ENCODE peak calls at places on chromosomes 7 and 10, in eight cellular contexts. One of them, this sample, is unnamed.

GRCh38 chr7:148940702-148941597 is 56.9 kb upstream of the EZH2 start:
- DNase-seq in HCT116: peak; percentile 82
- DNase-seq in IMR-90: peak; percentile 91
- DNase-seq in stomach: peak; percentile 80
- DNase-seq in aorta: peak; percentile 91
- DNase-seq in heart left ventricle: peak; percentile 80
- DNase-seq in BE2C: peak; percentile 83
- DNase-seq in tibial artery: peak; percentile 80
- DNase-seq in this sample: peak; percentile 83

GRCh38 chr10:51521605-51522004 is 177.8 kb downstream of the CSTF2T start:
- DNase-seq in HCT116: no peak
- DNase-seq in IMR-90: no peak
- DNase-seq in stomach: no peak
- DNase-seq in aorta: no peak
- DNase-seq in heart left ventricle: no peak
- DNase-seq in BE2C: no peak
- DNase-seq in tibial artery: no peak
- DNase-seq in this sample: no peak

GRCh38 chr7:24894670-24895221 is 85.2 kb downstream of the OSBPL3 start:
- DNase-seq in HCT116: no peak
- DNase-seq in IMR-90: no peak
- DNase-seq in stomach: no peak
- DNase-seq in aorta: no peak
- DNase-seq in heart left ventricle: no peak
- DNase-seq in BE2C: peak; percentile 44
- DNase-seq in tibial artery: no peak
- DNase-seq in this sample: no peak

GRCh38 chr10:65571011-65571570 is 1354.7 kb upstream of the LRRTM3 start:
- DNase-seq in HCT116: peak; percentile 35
- DNase-seq in IMR-90: no peak
- DNase-seq in stomach: no peak
- DNase-seq in aorta: no peak
- DNase-seq in heart left ventricle: no peak
- DNase-seq in BE2C: peak; percentile 14
- DNase-seq in tibial artery: no peak
- DNase-seq in this sample: no peak

GRCh38 chr7:130868150-130868549 is 134.1 kb upstream of the KLF14 start:
- DNase-seq in HCT116: no peak
- DNase-seq in IMR-90: no peak
- DNase-seq in stomach: no peak
- DNase-seq in aorta: no peak
- DNase-seq in heart left ventricle: no peak
- DNase-seq in BE2C: no peak
- DNase-seq in tibial artery: no peak
- DNase-seq in this sample: no peak

GRCh38 chr10:131001438-131001837 is 310.1 kb downstream of the TCERG1L start:
- DNase-seq in HCT116: no peak
- DNase-seq in IMR-90: no peak
- DNase-seq in stomach: no peak
- DNase-seq in aorta: no peak
- DNase-seq in heart left ventricle: no peak
- DNase-seq in BE2C: no peak
- DNase-seq in tibial artery: no peak
- DNase-seq in this sample: no peak

GRCh38 chr7:19587291-19587690 is 121.5 kb downstream of the POLR1F start:
- DNase-seq in HCT116: no peak
- DNase-seq in IMR-90: no peak
- DNase-seq in stomach: no peak
- DNase-seq in aorta: no peak
- DNase-seq in heart left ventricle: no peak
- DNase-seq in BE2C: no peak
- DNase-seq in tibial artery: no peak
- DNase-seq in this sample: no peak

GRCh38 chr10:51176976-51177690 is 102.8 kb downstream of the PRKG1 start:
- DNase-seq in HCT116: no peak
- DNase-seq in IMR-90: peak; percentile 77
- DNase-seq in stomach: no peak
- DNase-seq in aorta: no peak
- DNase-seq in heart left ventricle: no peak
- DNase-seq in BE2C: no peak
- DNase-seq in tibial artery: no peak
- DNase-seq in this sample: no peak

GRCh38 chr10:3172081-3172445 is 519 bp downstream of the PITRM1 start:
- DNase-seq in HCT116: peak; percentile 6
- DNase-seq in IMR-90: peak; percentile 78
- DNase-seq in stomach: no peak
- DNase-seq in aorta: no peak
- DNase-seq in heart left ventricle: no peak
- DNase-seq in BE2C: no peak
- DNase-seq in tibial artery: no peak
- DNase-seq in this sample: no peak

GRCh38 chr7:107982918-107983389 is 20.0 kb downstream of the LAMB1 start:
- DNase-seq in HCT116: no peak
- DNase-seq in IMR-90: peak; percentile 57
- DNase-seq in stomach: no peak
- DNase-seq in aorta: no peak
- DNase-seq in heart left ventricle: no peak
- DNase-seq in BE2C: no peak
- DNase-seq in tibial artery: no peak
- DNase-seq in this sample: no peak

GRCh38 chr7:94049615-94050014 is 45.5 kb upstream of the BET1 start:
- DNase-seq in HCT116: no peak
- DNase-seq in IMR-90: no peak
- DNase-seq in stomach: no peak
- DNase-seq in aorta: no peak
- DNase-seq in heart left ventricle: no peak
- DNase-seq in BE2C: no peak
- DNase-seq in tibial artery: no peak
- DNase-seq in this sample: no peak

GRCh38 chr7:12861070-12861469 is 173.6 kb downstream of the ARL4A start:
- DNase-seq in HCT116: no peak
- DNase-seq in IMR-90: no peak
- DNase-seq in stomach: peak; percentile 61
- DNase-seq in aorta: no peak
- DNase-seq in heart left ventricle: no peak
- DNase-seq in BE2C: no peak
- DNase-seq in tibial artery: no peak
- DNase-seq in this sample: no peak

GRCh38 chr10:31756131-31757119 is 172.2 kb downstream of the ARHGAP12 start:
- DNase-seq in HCT116: no peak
- DNase-seq in IMR-90: no peak
- DNase-seq in stomach: no peak
- DNase-seq in aorta: no peak
- DNase-seq in heart left ventricle: no peak
- DNase-seq in BE2C: no peak
- DNase-seq in tibial artery: no peak
- DNase-seq in this sample: no peak

GRCh38 chr7:112423987-112424386 is 26.3 kb upstream of the IFRD1 start:
- DNase-seq in HCT116: no peak
- DNase-seq in IMR-90: no peak
- DNase-seq in stomach: no peak
- DNase-seq in aorta: no peak
- DNase-seq in heart left ventricle: no peak
- DNase-seq in BE2C: no peak
- DNase-seq in tibial artery: no peak
- DNase-seq in this sample: no peak

GRCh38 chr7:113639221-113639620 is 279.6 kb downstream of the PPP1R3A start:
- DNase-seq in HCT116: no peak
- DNase-seq in IMR-90: no peak
- DNase-seq in stomach: no peak
- DNase-seq in aorta: no peak
- DNase-seq in heart left ventricle: no peak
- DNase-seq in BE2C: no peak
- DNase-seq in tibial artery: no peak
- DNase-seq in this sample: no peak

GRCh38 chr10:75910032-75910431 is 478.6 kb downstream of the LRMDA start:
- DNase-seq in HCT116: no peak
- DNase-seq in IMR-90: peak; percentile 24
- DNase-seq in stomach: no peak
- DNase-seq in aorta: no peak
- DNase-seq in heart left ventricle: no peak
- DNase-seq in BE2C: no peak
- DNase-seq in tibial artery: no peak
- DNase-seq in this sample: no peak

GRCh38 chr10:44934416-44935200 is 23.5 kb downstream of the TMEM72 start:
- DNase-seq in HCT116: no peak
- DNase-seq in IMR-90: no peak
- DNase-seq in stomach: no peak
- DNase-seq in aorta: no peak
- DNase-seq in heart left ventricle: peak; percentile 45
- DNase-seq in BE2C: no peak
- DNase-seq in tibial artery: no peak
- DNase-seq in this sample: no peak

GRCh38 chr7:44761207-44762161 is 12.8 kb downstream of the ZMIZ2 start:
- DNase-seq in HCT116: peak; percentile 67
- DNase-seq in IMR-90: no peak
- DNase-seq in stomach: peak; percentile 89
- DNase-seq in aorta: peak; percentile 80
- DNase-seq in heart left ventricle: peak; percentile 59
- DNase-seq in BE2C: peak; percentile 95
- DNase-seq in tibial artery: peak; percentile 32
- DNase-seq in this sample: peak; percentile 81

DNA sequence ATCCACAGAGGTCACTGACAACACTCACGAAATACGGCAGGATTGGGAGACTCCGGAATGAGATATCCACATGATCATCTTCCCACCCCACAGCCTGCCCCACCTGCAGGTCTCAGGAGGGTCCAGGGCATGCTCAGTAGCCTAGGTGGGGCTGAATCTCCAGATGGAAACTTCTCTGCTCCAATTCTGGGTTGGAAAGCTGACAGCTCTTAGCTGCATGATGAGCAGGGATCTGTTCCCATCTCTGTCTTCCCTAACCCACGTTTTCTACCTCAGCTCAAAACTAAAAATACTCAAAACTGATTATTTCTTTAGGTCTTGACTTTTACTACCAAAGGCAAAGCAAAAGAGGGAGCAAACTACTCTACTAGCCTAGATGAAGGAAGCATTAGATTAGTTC is 120.8 kb downstream of the SORBS1 start:
- DNase-seq in HCT116: no peak
- DNase-seq in IMR-90: no peak
- DNase-seq in stomach: no peak
- DNase-seq in aorta: no peak
- DNase-seq in heart left ventricle: no peak
- DNase-seq in BE2C: no peak
- DNase-seq in tibial artery: no peak
- DNase-seq in this sample: no peak
- H3K4me1 ChIP-seq in HCT116: peaks cover 7% of the 10 kb centered on the region
- H3K4me1 ChIP-seq in IMR-90: peaks cover under 1% of the 10 kb centered on the region
- H3K4me1 ChIP-seq in stomach: peaks cover 83% of the 10 kb centered on the region
- H3K4me1 ChIP-seq in aorta: peaks cover 3% of the 10 kb centered on the region
- H3K4me1 ChIP-seq in heart left ventricle: peaks cover 77% of the 10 kb centered on the region
- H3K4me1 ChIP-seq in BE2C: no peaks in the 10 kb centered on the region
- H3K4me1 ChIP-seq in tibial artery: peaks cover 59% of the 10 kb centered on the region
- H3K4me1 ChIP-seq in this sample: peaks cover 48% of the 10 kb centered on the region

DNA sequence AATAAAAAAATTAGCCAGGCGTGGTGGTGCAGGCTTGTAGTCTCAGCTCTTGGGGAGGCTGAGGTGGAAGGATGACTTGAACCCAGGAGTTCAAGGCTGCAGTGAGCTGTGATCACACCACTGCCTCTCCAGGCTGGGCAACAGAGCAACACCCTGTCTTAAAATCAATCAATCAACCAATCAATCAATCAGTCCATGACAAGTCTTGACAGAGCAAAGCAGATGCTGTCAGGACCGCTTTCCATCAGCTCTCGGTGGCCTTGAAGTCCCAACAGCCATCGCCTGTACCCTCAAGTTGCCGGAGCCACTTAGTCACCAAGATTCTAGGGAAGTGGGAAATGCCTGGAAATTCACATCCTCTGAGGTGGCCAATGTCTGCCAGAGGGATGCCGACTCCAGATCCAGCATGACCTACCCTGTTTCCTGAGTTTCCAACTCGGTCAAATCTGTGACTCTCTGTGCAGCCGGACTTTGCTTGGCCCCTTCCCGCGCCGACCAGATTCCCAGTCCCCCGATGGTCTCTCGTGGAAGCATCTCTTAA is 871 bp upstream of the CCL24 start:
- DNase-seq in HCT116: no peak
- DNase-seq in IMR-90: peak; percentile 19
- DNase-seq in stomach: no peak
- DNase-seq in aorta: no peak
- DNase-seq in heart left ventricle: no peak
- DNase-seq in BE2C: no peak
- DNase-seq in tibial artery: no peak
- DNase-seq in this sample: no peak
- H3K4me3 ChIP-seq in HCT116: no peak overlapping the region
- H3K4me3 ChIP-seq in IMR-90: no peak overlapping the region
- H3K4me3 ChIP-seq in stomach: no peak overlapping the region
- H3K4me3 ChIP-seq in aorta: no peak overlapping the region
- H3K4me3 ChIP-seq in heart left ventricle: no peak overlapping the region
- H3K4me3 ChIP-seq in BE2C: no peak overlapping the region
- H3K4me3 ChIP-seq in tibial artery: no peak overlapping the region
- H3K4me3 ChIP-seq in this sample: no peak overlapping the region

DNA sequence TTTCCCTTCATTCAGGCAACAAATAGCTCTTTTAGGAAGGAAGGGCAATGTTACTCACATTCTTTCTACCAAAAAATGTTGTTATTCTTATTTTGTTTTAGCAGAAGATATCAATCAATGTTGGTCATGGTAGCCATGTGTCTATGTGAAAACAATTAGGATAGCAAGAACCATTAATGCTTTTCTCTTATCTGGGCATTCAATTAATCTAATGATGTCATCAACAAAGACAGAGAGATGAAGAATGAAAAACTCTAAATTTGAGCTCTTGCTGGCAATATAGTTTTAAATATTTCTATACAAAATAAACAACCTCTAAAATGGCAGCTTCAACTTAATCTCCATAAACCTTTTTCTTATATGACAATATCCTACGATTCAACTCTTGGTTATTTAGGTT is 353.7 kb upstream of the ANKRD30A start:
- DNase-seq in HCT116: no peak
- DNase-seq in IMR-90: no peak
- DNase-seq in stomach: no peak
- DNase-seq in aorta: no peak
- DNase-seq in heart left ventricle: no peak
- DNase-seq in BE2C: no peak
- DNase-seq in tibial artery: no peak
- DNase-seq in this sample: no peak
- H3K4me1 ChIP-seq in HCT116: no peaks in the 10 kb centered on the region
- H3K4me1 ChIP-seq in IMR-90: no peaks in the 10 kb centered on the region
- H3K4me1 ChIP-seq in stomach: no peaks in the 10 kb centered on the region
- H3K4me1 ChIP-seq in aorta: no peaks in the 10 kb centered on the region
- H3K4me1 ChIP-seq in heart left ventricle: no peaks in the 10 kb centered on the region
- H3K4me1 ChIP-seq in BE2C: no peaks in the 10 kb centered on the region
- H3K4me1 ChIP-seq in tibial artery: peaks cover 1% of the 10 kb centered on the region
- H3K4me1 ChIP-seq in this sample: no peaks in the 10 kb centered on the region

GRCh38 chr7:150716939-150717338 is 526 bp downstream of the GIMAP1 start:
- DNase-seq in HCT116: no peak
- DNase-seq in IMR-90: no peak
- DNase-seq in stomach: no peak
- DNase-seq in aorta: no peak
- DNase-seq in heart left ventricle: no peak
- DNase-seq in BE2C: no peak
- DNase-seq in tibial artery: no peak
- DNase-seq in this sample: no peak
- H3K4me3 ChIP-seq in HCT116: no peak overlapping the region
- H3K4me3 ChIP-seq in IMR-90: no peak overlapping the region
- H3K4me3 ChIP-seq in stomach: peak overlapping the region; percentile 46
- H3K4me3 ChIP-seq in aorta: no peak overlapping the region
- H3K4me3 ChIP-seq in heart left ventricle: peak overlapping the region; percentile 65
- H3K4me3 ChIP-seq in BE2C: no peak overlapping the region
- H3K4me3 ChIP-seq in tibial artery: peak overlapping the region; percentile 40
- H3K4me3 ChIP-seq in this sample: peak overlapping the region; percentile 60

GRCh38 chr7:158818325-158819213 is 10.7 kb downstream of the ESYT2 start:
- DNase-seq in HCT116: peak; percentile 95
- DNase-seq in IMR-90: peak; percentile 96
- DNase-seq in stomach: peak; percentile 72
- DNase-seq in aorta: peak; percentile 96
- DNase-seq in heart left ventricle: peak; percentile 86
- DNase-seq in BE2C: peak; percentile 20
- DNase-seq in tibial artery: peak; percentile 90
- DNase-seq in this sample: peak; percentile 96
- H3K4me1 ChIP-seq in HCT116: peaks cover 58% of the 10 kb centered on the region
- H3K4me1 ChIP-seq in IMR-90: peaks cover 23% of the 10 kb centered on the region
- H3K4me1 ChIP-seq in stomach: peaks cover 80% of the 10 kb centered on the region
- H3K4me1 ChIP-seq in aorta: peaks cover 3% of the 10 kb centered on the region
- H3K4me1 ChIP-seq in heart left ventricle: peaks cover 85% of the 10 kb centered on the region
- H3K4me1 ChIP-seq in BE2C: peaks cover 15% of the 10 kb centered on the region
- H3K4me1 ChIP-seq in tibial artery: peaks cover 57% of the 10 kb centered on the region
- H3K4me1 ChIP-seq in this sample: peaks cover 70% of the 10 kb centered on the region